ENCODE peak calls at places on chromosomes 6 and 20, in ten cellular contexts. J is DMS153, Z is GM12892, K is sigmoid colon, F is AG09309, P is left lung, Y is Right ventricle myocardium superior, G is memory B cell, N is nephron progenitor cell, H is thyroid gland. C is an unnamed sample.

GRCh38 chr20:53915459-53916172 is 154.8 kb downstream of the BCAS1 start:
- DNase-seq in Y (peak), K (peak), Z (peak), P (peak), G (peak), N (peak), J (peak), H (peak), F (peak), C (peak)

GRCh38 chr20:46640044-46640443 is 11.2 kb downstream of the SLC13A3 start:
- DNase-seq in Y (no peak), H (no peak), K (no peak), N (no peak), G (no peak), J (no peak), Z (no peak), P (no peak), F (no peak), C (no peak)

GRCh38 chr6:42405025-42405424 is 46.7 kb downstream of the TRERF1 start:
- DNase-seq in Z (no peak), J (no peak), H (no peak), Y (no peak), G (no peak), K (no peak), F (no peak), N (no peak), P (no peak), C (no peak)

GRCh38 chr20:25081065-25081729 is 744 bp downstream of the VSX1 start:
- DNase-seq in Y (no peak), F (no peak), K (no peak), P (no peak), G (no peak), J (no peak), H (peak), N (peak), Z (no peak), C (no peak)

GRCh38 chr20:48738094-48738398 is 89.8 kb downstream of the PREX1 start:
- DNase-seq in P (no peak), J (no peak), N (no peak), Z (no peak), F (no peak), H (no peak), K (no peak), Y (no peak), G (no peak), C (no peak)

GRCh38 chr6:66986940-66987339 is 1279.9 kb upstream of the EYS start:
- DNase-seq in G (no peak), Y (no peak), N (no peak), F (no peak), J (no peak), P (no peak), Z (no peak), H (no peak), K (no peak), C (no peak)

GRCh38 chr6:31083742-31084354 is 28.5 kb downstream of the C6orf15 start:
- DNase-seq in K (no peak), J (peak), Z (no peak), P (no peak), G (peak), H (no peak), F (no peak), N (peak), Y (no peak), C (peak)

GRCh38 chr6:116412270-116412669 is 41.5 kb downstream of the DSE start:
- DNase-seq in J (no peak), P (no peak), N (peak), F (no peak), K (peak), Y (peak), Z (no peak), G (no peak), H (no peak), C (no peak)

C was measured in BE2C.